ENCODE peak calls at places on chromosomes 11 and 22, in seven cellular contexts. B is NCI-H1092; K is activated naive CD8-positive, alpha-beta T cell treated with anti-CD3 and anti-CD28 coated beads, Interleukin-2, amount 50 U/mL, for 16 hours; T is endothelial cell; X is upper lobe of right lung; Q is HS-27A; J is WTC11. M is an unnamed sample.

GRCh38 chr11:69972351-69972802 is 105.7 kb upstream of the ANO1 start:
- DNase-seq in J (no peak), T (no peak), Q (no peak), X (no peak), B (no peak), K (no peak), M (no peak)

GRCh38 chr11:92846542-92847125 is 122.8 kb upstream of the MTNR1B start:
- DNase-seq in Q (no peak), T (no peak), J (no peak), X (no peak), B (no peak), K (no peak), M (no peak)

GRCh38 chr11:22808559-22809197 is 20.9 kb downstream of the SVIP start:
- DNase-seq in K (no peak), X (no peak), Q (no peak), T (no peak), B (no peak), J (no peak), M (peak; percentile 27)

GRCh38 chr11:7014118-7014517 is 6.0 kb downstream of the ZNF214 start:
- DNase-seq in K (no peak), X (no peak), T (no peak), B (no peak), Q (no peak), J (no peak), M (no peak)

GRCh38 chr11:65551572-65552398 is 6.4 kb downstream of the LTBP3 start:
- DNase-seq in K (no peak), T (peak; percentile 71), X (peak; percentile 88), J (peak; percentile 89), B (peak; percentile 83), Q (no peak), M (peak; percentile 82)

GRCh38 chr11:116366980-116367640 is 405.7 kb downstream of the BUD13 start:
- DNase-seq in Q (no peak), T (peak; percentile 35), X (no peak), K (no peak), J (peak; percentile 28), B (no peak), M (no peak)

GRCh38 chr11:11931461-11932055 is 76.9 kb downstream of the DKK3 start:
- DNase-seq in J (no peak), X (no peak), Q (peak; percentile 50), T (no peak), B (no peak), K (no peak), M (peak; percentile 13)

GRCh38 chr11:38345286-38345685 is 1747.2 kb upstream of the RAG2 start:
- DNase-seq in Q (no peak), X (no peak), J (no peak), K (no peak), B (no peak), T (no peak), M (no peak)

GRCh38 chr11:83520849-83521248 is 234.7 kb upstream of the CCDC90B start:
- DNase-seq in X (no peak), K (no peak), B (no peak), Q (no peak), T (no peak), J (no peak), M (no peak)

GRCh38 chr11:23997356-23997755 is 499.5 kb upstream of the LUZP2 start:
- DNase-seq in J (no peak), Q (no peak), K (no peak), B (no peak), X (no peak), T (no peak), M (no peak)

GRCh38 chr11:68160100-68160695 is 39.0 kb upstream of the CHKA start:
- DNase-seq in K (no peak), B (no peak), J (no peak), T (no peak), X (no peak), Q (no peak), M (no peak)

GRCh38 chr11:58832246-58832645 is 12.3 kb downstream of the GLYATL2 start:
- DNase-seq in T (no peak), B (no peak), K (no peak), J (no peak), Q (peak; percentile 51), X (no peak), M (no peak)

GRCh38 chr22:28538922-28539321 is 140.7 kb downstream of the TTC28 start:
- DNase-seq in K (no peak), J (no peak), B (no peak), X (no peak), Q (no peak), T (no peak), M (no peak)

GRCh38 chr11:4375431-4376113 is 7.4 kb upstream of the OR52B4 start:
- DNase-seq in J (no peak), B (no peak), Q (no peak), K (no peak), X (no peak), T (no peak), M (no peak)

M was measured in NCI-H1105 treated with DMSO at 0.1 percent for 48 hours.